ENCODE peak calls at places on chromosomes 12 and 14, in eight cellular contexts. D is colonic mucosa, V is stomach, W is left lung, X is astrocyte of the spinal cord, H is cardiac muscle cell, N is Caco-2, U is IMR-90. T is an unnamed sample.

GRCh38 chr12:124040286-124040685 is 67.3 kb downstream of the ZNF664 start:
- DNase-seq in D (no peak), V (no peak), W (no peak), X (no peak), H (no peak), N (no peak), U (no peak), T (no peak)

GRCh38 chr12:89574736-89575208 is 48.9 kb upstream of the POC1B start:
- DNase-seq in D (no peak), V (no peak), W (no peak), X (peak; percentile 80), H (peak; percentile 23), N (no peak), U (peak; percentile 75), T (peak; percentile 91)

GRCh38 chr14:51614707-51615106 is 37.0 kb upstream of the FRMD6 start:
- DNase-seq in D (no peak), V (no peak), W (no peak), X (peak; percentile 54), H (no peak), N (no peak), U (peak; percentile 55), T (peak; percentile 72)

GRCh38 chr12:12461281-12461922 is 101.3 kb downstream of the DUSP16 start:
- DNase-seq in D (no peak), V (no peak), W (no peak), X (no peak), H (no peak), N (no peak), U (no peak), T (no peak)

GRCh38 chr12:75455839-75456238 is 24.7 kb upstream of the GLIPR1 start:
- DNase-seq in D (no peak), V (no peak), W (no peak), X (no peak), H (no peak), N (no peak), U (no peak), T (no peak)

GRCh38 chr12:44851586-44851985 is 24.5 kb downstream of the NELL2 start:
- DNase-seq in D (no peak), V (no peak), W (no peak), X (no peak), H (no peak), N (no peak), U (no peak), T (no peak)

GRCh38 chr12:120536064-120536791 is 2.1 kb downstream of the RNF10 start:
- DNase-seq in D (peak; percentile 61), V (peak; percentile 34), W (no peak), X (no peak), H (no peak), N (no peak), U (no peak), T (no peak)

GRCh38 chr12:89756638-89757321 is 48.1 kb upstream of the ATP2B1 start:
- DNase-seq in D (peak; percentile 18), V (no peak), W (no peak), X (peak; percentile 97), H (no peak), N (peak; percentile 47), U (peak; percentile 99), T (peak; percentile 100)

GRCh38 chr14:34496007-34496678 is 34.1 kb upstream of the SPTSSA start:
- DNase-seq in D (no peak), V (peak; percentile 21), W (no peak), X (no peak), H (no peak), N (no peak), U (no peak), T (peak; percentile 31)

GRCh38 chr14:100580316-100581227 is 6.6 kb downstream of the BEGAIN start:
- DNase-seq in D (no peak), V (no peak), W (peak; percentile 13), X (no peak), H (no peak), N (no peak), U (no peak), T (no peak)

GRCh38 chr12:47838286-47838931 is 18.7 kb upstream of the HDAC7 start:
- DNase-seq in D (no peak), V (no peak), W (no peak), X (peak; percentile 35), H (peak; percentile 47), N (peak; percentile 68), U (peak; percentile 41), T (peak; percentile 44)

GRCh38 chr14:52299692-52300278 is 14.3 kb upstream of the PTGER2 start:
- DNase-seq in D (no peak), V (no peak), W (no peak), X (peak; percentile 71), H (peak; percentile 41), N (peak; percentile 36), U (peak; percentile 71), T (peak; percentile 73)

DNA sequence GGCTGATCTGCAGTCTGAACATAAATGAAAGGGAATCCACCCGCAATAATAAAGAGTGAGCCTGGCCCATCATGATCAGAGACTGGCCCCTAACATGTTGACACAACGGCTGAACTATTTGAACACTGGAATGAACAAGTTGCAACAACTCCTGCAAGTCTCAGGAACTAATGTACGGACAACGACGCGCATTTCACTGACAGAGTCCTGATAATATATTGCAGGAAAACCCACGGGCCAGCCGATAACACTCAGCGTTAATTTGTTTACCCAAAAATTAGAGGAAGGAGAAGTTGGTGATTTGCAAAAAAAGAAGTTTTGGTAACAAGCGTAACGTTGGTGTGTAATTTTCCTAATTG is 195.7 kb upstream of the BTG1 start:
- DNase-seq in D (no peak), V (no peak), W (no peak), X (no peak), H (no peak), N (no peak), U (no peak), T (no peak)
- H3K4me3 ChIP-seq in D (no peak overlapping the region), V (peak overlapping the region; percentile 10), W (no peak overlapping the region), X (no peak overlapping the region), H (no peak overlapping the region), N (no peak overlapping the region), U (no peak overlapping the region), T (no peak overlapping the region)

DNA sequence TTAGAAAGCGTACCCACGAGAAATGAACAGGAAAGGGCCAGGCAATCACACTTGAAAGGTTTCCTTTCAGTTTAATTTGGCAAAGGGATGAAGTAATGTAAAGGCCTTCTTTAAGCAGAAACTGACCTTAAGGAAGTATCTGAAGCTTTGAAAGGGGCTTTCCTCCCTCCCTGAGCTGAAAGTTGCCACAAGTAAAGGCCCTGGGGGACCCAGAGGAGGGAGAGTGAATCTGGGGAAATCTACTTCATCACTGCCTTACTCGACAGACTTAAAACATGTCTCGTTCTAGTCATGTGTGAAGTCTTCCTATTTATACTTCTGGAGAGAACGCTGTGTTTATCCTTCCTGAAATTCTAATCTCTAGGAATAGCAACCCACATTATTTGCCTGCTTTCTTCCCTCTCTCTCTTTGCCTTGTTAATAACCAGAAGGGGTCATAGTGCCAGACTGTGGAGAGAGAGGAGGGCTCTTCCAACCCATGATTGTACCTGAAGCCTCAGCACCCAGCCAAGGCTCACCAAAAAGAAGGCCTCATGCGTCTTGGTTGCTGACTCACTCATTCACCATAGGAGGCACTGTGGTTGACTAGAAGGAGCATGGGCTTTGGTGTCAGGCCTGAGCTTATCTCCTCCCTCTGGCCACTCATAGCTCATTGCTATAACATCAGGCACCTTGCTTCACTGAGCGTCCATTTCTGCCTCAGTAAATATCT is 10.2 kb upstream of the GPX2 start:
- DNase-seq in D (no peak), V (no peak), W (no peak), X (peak; percentile 32), H (no peak), N (no peak), U (no peak), T (no peak)
- TF ChIP-seq CTCF in D (no peak), V (no peak), W (no peak), X (peak; percentile 12), H (no peak), N (no peak), U (no peak), T (peak; percentile 12)

DNA sequence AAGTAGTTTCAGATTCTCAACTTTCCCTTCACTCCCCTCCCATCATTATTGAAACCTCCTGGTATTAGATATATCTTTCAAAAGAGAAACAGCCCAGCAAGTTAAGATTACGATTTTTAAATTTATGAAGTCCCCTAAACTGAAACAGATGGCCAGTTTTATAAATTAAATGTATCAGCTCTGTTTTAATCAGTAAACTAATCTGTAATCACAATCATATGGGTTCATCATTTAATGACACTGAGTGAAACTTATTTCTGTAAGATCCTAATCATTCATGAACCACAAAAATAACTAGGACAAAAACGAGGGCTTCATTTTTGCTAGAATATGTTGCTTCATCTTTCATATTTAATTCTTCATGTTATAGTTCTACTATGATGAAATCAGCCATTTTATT is 137.8 kb downstream of the EPS8 start:
- DNase-seq in D (no peak), V (no peak), W (no peak), X (no peak), H (no peak), N (no peak), U (no peak), T (no peak)
- H3K4me3 ChIP-seq in D (no peak overlapping the region), V (no peak overlapping the region), W (no peak overlapping the region), X (no peak overlapping the region), H (no peak overlapping the region), N (no peak overlapping the region), U (no peak overlapping the region), T (no peak overlapping the region)

GRCh38 chr14:75226755-75227544 is 50.5 kb upstream of the TMED10 start:
- DNase-seq in D (peak; percentile 66), V (peak; percentile 45), W (no peak), X (no peak), H (no peak), N (no peak), U (no peak), T (no peak)

GRCh38 chr14:75231320-75231719 is 47.3 kb upstream of the FOS start:
- DNase-seq in D (no peak), V (no peak), W (no peak), X (no peak), H (no peak), N (no peak), U (no peak), T (no peak)

GRCh38 chr14:75229576-75229922 is 49.1 kb upstream of the FOS start:
- DNase-seq in D (peak; percentile 78), V (peak; percentile 67), W (no peak), X (no peak), H (no peak), N (no peak), U (no peak), T (no peak)

GRCh38 chr14:75232597-75232996 is 46.0 kb upstream of the FOS start:
- DNase-seq in D (no peak), V (no peak), W (no peak), X (no peak), H (no peak), N (no peak), U (no peak), T (no peak)

DNA sequence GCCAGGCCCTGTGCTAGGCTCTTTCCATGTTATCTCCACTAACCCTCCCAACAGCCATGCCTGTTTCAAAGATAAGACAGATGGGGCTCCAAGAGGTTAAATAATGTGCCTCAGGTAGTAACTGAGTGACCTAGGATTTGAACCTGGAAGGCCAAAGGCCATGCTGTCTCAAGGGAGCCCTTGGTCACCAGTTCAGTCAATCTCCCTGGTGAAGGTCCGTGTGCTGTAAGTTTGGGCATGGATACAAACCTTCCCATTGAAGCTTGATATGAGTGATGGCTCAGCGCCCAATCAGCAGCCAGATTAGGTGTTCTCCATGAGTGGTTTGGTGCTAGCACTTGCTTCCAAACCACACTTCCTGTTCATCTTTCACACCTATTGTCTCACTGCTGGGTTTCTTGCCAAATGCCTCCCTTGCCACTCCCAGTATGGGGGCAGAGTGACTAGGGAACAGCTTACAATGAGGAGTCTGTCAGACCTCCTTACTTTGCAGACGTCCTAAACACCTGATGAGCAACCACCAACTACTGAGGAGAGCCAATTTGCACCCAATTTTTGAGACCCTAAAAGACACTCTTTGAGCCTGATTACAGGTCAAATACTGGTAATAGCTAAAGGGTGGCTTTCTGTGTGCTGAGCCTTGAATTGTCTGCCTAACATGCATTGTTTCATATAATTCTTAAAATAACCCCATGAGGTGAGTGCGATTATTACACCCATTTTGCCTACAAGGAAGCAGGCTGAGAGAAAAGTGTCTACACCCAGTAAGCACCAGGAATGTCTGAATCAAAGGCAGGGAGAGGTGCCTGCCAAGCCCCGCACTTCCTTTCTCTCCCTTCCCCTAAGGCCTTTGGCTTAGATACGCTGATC is 48.5 kb upstream of the FOS start:
- DNase-seq in D (peak; percentile 66), V (peak; percentile 74), W (no peak), X (peak; percentile 10), H (no peak), N (no peak), U (peak; percentile 34), T (peak; percentile 40)
- TF ChIP-seq CTCF in D (peak; percentile 17), V (no peak), W (no peak), X (no peak), H (peak; percentile 26), N (peak; percentile 22), U (no peak), T (no peak)

T was measured in AG10803.